ENCODE peak calls at places on chromosomes 4 and X, in seven cellular contexts. One of them, this sample, is unnamed.

GRCh38 chr4:39883645-39884044 is 94.1 kb downstream of the PDS5A start:
- DNase-seq in colonic mucosa: no peak
- DNase-seq in CD4-positive, alpha-beta T cell: no peak
- DNase-seq in fibroblast of mammary gland: peak
- DNase-seq in SW 1271: no peak
- DNase-seq in HCT116: no peak
- DNase-seq in stimulated activated CD8-positive, alpha-beta memory T cell treated with anti-CD3 and anti-CD28 coated beads, Interleukin-4, amount 100 ng/mL, for 24 hours: no peak
- DNase-seq in this sample: no peak

GRCh38 chr4:7792616-7793015 is 147.0 kb downstream of the AFAP1 start:
- DNase-seq in SW 1271: no peak
- DNase-seq in colonic mucosa: no peak
- DNase-seq in CD4-positive, alpha-beta T cell: no peak
- DNase-seq in stimulated activated CD8-positive, alpha-beta memory T cell treated with anti-CD3 and anti-CD28 coated beads, Interleukin-4, amount 100 ng/mL, for 24 hours: no peak
- DNase-seq in HCT116: no peak
- DNase-seq in fibroblast of mammary gland: no peak
- DNase-seq in this sample: peak

GRCh38 chr4:160510925-160511324 is 1408.0 kb downstream of the RAPGEF2 start:
- DNase-seq in stimulated activated CD8-positive, alpha-beta memory T cell treated with anti-CD3 and anti-CD28 coated beads, Interleukin-4, amount 100 ng/mL, for 24 hours: no peak
- DNase-seq in SW 1271: no peak
- DNase-seq in colonic mucosa: no peak
- DNase-seq in HCT116: no peak
- DNase-seq in fibroblast of mammary gland: peak
- DNase-seq in CD4-positive, alpha-beta T cell: no peak
- DNase-seq in this sample: no peak

GRCh38 chr4:76197971-76198410 is 15.6 kb downstream of the SCARB2 start:
- DNase-seq in fibroblast of mammary gland: peak
- DNase-seq in stimulated activated CD8-positive, alpha-beta memory T cell treated with anti-CD3 and anti-CD28 coated beads, Interleukin-4, amount 100 ng/mL, for 24 hours: no peak
- DNase-seq in CD4-positive, alpha-beta T cell: no peak
- DNase-seq in colonic mucosa: no peak
- DNase-seq in HCT116: no peak
- DNase-seq in SW 1271: no peak
- DNase-seq in this sample: no peak

GRCh38 chrX:9132036-9132435 is 98.1 kb upstream of the FAM9B start:
- DNase-seq in stimulated activated CD8-positive, alpha-beta memory T cell treated with anti-CD3 and anti-CD28 coated beads, Interleukin-4, amount 100 ng/mL, for 24 hours: no peak
- DNase-seq in HCT116: no peak
- DNase-seq in CD4-positive, alpha-beta T cell: no peak
- DNase-seq in fibroblast of mammary gland: no peak
- DNase-seq in colonic mucosa: no peak
- DNase-seq in SW 1271: no peak
- DNase-seq in this sample: no peak

GRCh38 chr4:97938141-97938540 is 205.1 kb downstream of the STPG2 start:
- DNase-seq in SW 1271: no peak
- DNase-seq in CD4-positive, alpha-beta T cell: no peak
- DNase-seq in colonic mucosa: no peak
- DNase-seq in HCT116: no peak
- DNase-seq in fibroblast of mammary gland: no peak
- DNase-seq in stimulated activated CD8-positive, alpha-beta memory T cell treated with anti-CD3 and anti-CD28 coated beads, Interleukin-4, amount 100 ng/mL, for 24 hours: no peak
- DNase-seq in this sample: no peak

GRCh38 chr4:18042754-18043153 is 21.2 kb upstream of the LCORL start:
- DNase-seq in stimulated activated CD8-positive, alpha-beta memory T cell treated with anti-CD3 and anti-CD28 coated beads, Interleukin-4, amount 100 ng/mL, for 24 hours: no peak
- DNase-seq in fibroblast of mammary gland: no peak
- DNase-seq in CD4-positive, alpha-beta T cell: no peak
- DNase-seq in HCT116: peak
- DNase-seq in colonic mucosa: no peak
- DNase-seq in SW 1271: peak
- DNase-seq in this sample: peak

GRCh38 chr4:128565565-128566186 is 243.8 kb upstream of the JADE1 start:
- DNase-seq in HCT116: peak
- DNase-seq in stimulated activated CD8-positive, alpha-beta memory T cell treated with anti-CD3 and anti-CD28 coated beads, Interleukin-4, amount 100 ng/mL, for 24 hours: no peak
- DNase-seq in colonic mucosa: peak
- DNase-seq in SW 1271: peak
- DNase-seq in fibroblast of mammary gland: peak
- DNase-seq in CD4-positive, alpha-beta T cell: no peak
- DNase-seq in this sample: peak

GRCh38 chrX:39894626-39895025 is 203.1 kb downstream of the BCOR start:
- DNase-seq in HCT116: no peak
- DNase-seq in colonic mucosa: peak
- DNase-seq in stimulated activated CD8-positive, alpha-beta memory T cell treated with anti-CD3 and anti-CD28 coated beads, Interleukin-4, amount 100 ng/mL, for 24 hours: no peak
- DNase-seq in SW 1271: no peak
- DNase-seq in fibroblast of mammary gland: no peak
- DNase-seq in CD4-positive, alpha-beta T cell: no peak
- DNase-seq in this sample: no peak

GRCh38 chrX:151169783-151170182 is 6.6 kb upstream of the GPR50 start:
- DNase-seq in HCT116: no peak
- DNase-seq in fibroblast of mammary gland: no peak
- DNase-seq in stimulated activated CD8-positive, alpha-beta memory T cell treated with anti-CD3 and anti-CD28 coated beads, Interleukin-4, amount 100 ng/mL, for 24 hours: no peak
- DNase-seq in colonic mucosa: no peak
- DNase-seq in CD4-positive, alpha-beta T cell: no peak
- DNase-seq in SW 1271: no peak
- DNase-seq in this sample: no peak

GRCh38 chr4:121182296-121182695 is 18.2 kb upstream of the TNIP3 start:
- DNase-seq in fibroblast of mammary gland: no peak
- DNase-seq in SW 1271: no peak
- DNase-seq in HCT116: no peak
- DNase-seq in stimulated activated CD8-positive, alpha-beta memory T cell treated with anti-CD3 and anti-CD28 coated beads, Interleukin-4, amount 100 ng/mL, for 24 hours: no peak
- DNase-seq in colonic mucosa: peak
- DNase-seq in CD4-positive, alpha-beta T cell: no peak
- DNase-seq in this sample: no peak

GRCh38 chrX:40094041-40094899 is 3.5 kb downstream of the BCOR start:
- DNase-seq in CD4-positive, alpha-beta T cell: no peak
- DNase-seq in fibroblast of mammary gland: no peak
- DNase-seq in SW 1271: no peak
- DNase-seq in colonic mucosa: peak
- DNase-seq in stimulated activated CD8-positive, alpha-beta memory T cell treated with anti-CD3 and anti-CD28 coated beads, Interleukin-4, amount 100 ng/mL, for 24 hours: no peak
- DNase-seq in HCT116: no peak
- DNase-seq in this sample: no peak

GRCh38 chr4:113106076-113106475 is 56.6 kb downstream of the ANK2 start:
- DNase-seq in fibroblast of mammary gland: peak
- DNase-seq in SW 1271: peak
- DNase-seq in stimulated activated CD8-positive, alpha-beta memory T cell treated with anti-CD3 and anti-CD28 coated beads, Interleukin-4, amount 100 ng/mL, for 24 hours: no peak
- DNase-seq in HCT116: peak
- DNase-seq in colonic mucosa: no peak
- DNase-seq in CD4-positive, alpha-beta T cell: no peak
- DNase-seq in this sample: peak

GRCh38 chr4:183158062-183158461 is 59.0 kb downstream of the WWC2 start:
- DNase-seq in fibroblast of mammary gland: no peak
- DNase-seq in CD4-positive, alpha-beta T cell: no peak
- DNase-seq in stimulated activated CD8-positive, alpha-beta memory T cell treated with anti-CD3 and anti-CD28 coated beads, Interleukin-4, amount 100 ng/mL, for 24 hours: no peak
- DNase-seq in colonic mucosa: no peak
- DNase-seq in HCT116: no peak
- DNase-seq in SW 1271: no peak
- DNase-seq in this sample: no peak

GRCh38 chr4:747546-748170 is 42.0 kb downstream of the PCGF3 start:
- DNase-seq in CD4-positive, alpha-beta T cell: no peak
- DNase-seq in fibroblast of mammary gland: no peak
- DNase-seq in colonic mucosa: no peak
- DNase-seq in HCT116: no peak
- DNase-seq in stimulated activated CD8-positive, alpha-beta memory T cell treated with anti-CD3 and anti-CD28 coated beads, Interleukin-4, amount 100 ng/mL, for 24 hours: no peak
- DNase-seq in SW 1271: no peak
- DNase-seq in this sample: no peak

GRCh38 chr4:140884431-140885058 is 128.4 kb upstream of the TBC1D9 start:
- DNase-seq in CD4-positive, alpha-beta T cell: no peak
- DNase-seq in fibroblast of mammary gland: peak
- DNase-seq in colonic mucosa: peak
- DNase-seq in SW 1271: peak
- DNase-seq in HCT116: peak
- DNase-seq in stimulated activated CD8-positive, alpha-beta memory T cell treated with anti-CD3 and anti-CD28 coated beads, Interleukin-4, amount 100 ng/mL, for 24 hours: no peak
- DNase-seq in this sample: peak

GRCh38 chrX:119762718-119763117 is 4.3 kb downstream of the SOWAHD start:
- DNase-seq in SW 1271: no peak
- DNase-seq in HCT116: no peak
- DNase-seq in fibroblast of mammary gland: no peak
- DNase-seq in CD4-positive, alpha-beta T cell: no peak
- DNase-seq in stimulated activated CD8-positive, alpha-beta memory T cell treated with anti-CD3 and anti-CD28 coated beads, Interleukin-4, amount 100 ng/mL, for 24 hours: no peak
- DNase-seq in colonic mucosa: no peak
- DNase-seq in this sample: peak

GRCh38 chr4:23881674-23882337 is 8.0 kb downstream of the PPARGC1A start:
- DNase-seq in fibroblast of mammary gland: no peak
- DNase-seq in SW 1271: no peak
- DNase-seq in stimulated activated CD8-positive, alpha-beta memory T cell treated with anti-CD3 and anti-CD28 coated beads, Interleukin-4, amount 100 ng/mL, for 24 hours: no peak
- DNase-seq in HCT116: no peak
- DNase-seq in CD4-positive, alpha-beta T cell: no peak
- DNase-seq in colonic mucosa: no peak
- DNase-seq in this sample: peak

GRCh38 chr4:150909116-150909515 is 106.0 kb downstream of the LRBA start:
- DNase-seq in HCT116: no peak
- DNase-seq in SW 1271: no peak
- DNase-seq in fibroblast of mammary gland: no peak
- DNase-seq in stimulated activated CD8-positive, alpha-beta memory T cell treated with anti-CD3 and anti-CD28 coated beads, Interleukin-4, amount 100 ng/mL, for 24 hours: no peak
- DNase-seq in CD4-positive, alpha-beta T cell: no peak
- DNase-seq in colonic mucosa: no peak
- DNase-seq in this sample: peak

GRCh38 chr4:141810702-141811365 is 174.5 kb downstream of the IL15 start:
- DNase-seq in SW 1271: no peak
- DNase-seq in stimulated activated CD8-positive, alpha-beta memory T cell treated with anti-CD3 and anti-CD28 coated beads, Interleukin-4, amount 100 ng/mL, for 24 hours: no peak
- DNase-seq in CD4-positive, alpha-beta T cell: no peak
- DNase-seq in colonic mucosa: no peak
- DNase-seq in HCT116: no peak
- DNase-seq in fibroblast of mammary gland: no peak
- DNase-seq in this sample: no peak

GRCh38 chr4:124940387-124940786 is 227.9 kb upstream of the ANKRD50 start:
- DNase-seq in SW 1271: peak
- DNase-seq in colonic mucosa: no peak
- DNase-seq in CD4-positive, alpha-beta T cell: no peak
- DNase-seq in HCT116: peak
- DNase-seq in stimulated activated CD8-positive, alpha-beta memory T cell treated with anti-CD3 and anti-CD28 coated beads, Interleukin-4, amount 100 ng/mL, for 24 hours: no peak
- DNase-seq in fibroblast of mammary gland: peak
- DNase-seq in this sample: no peak

GRCh38 chrX:106286053-106286650 is 118.0 kb downstream of the PWWP3B start:
- DNase-seq in colonic mucosa: no peak
- DNase-seq in HCT116: peak
- DNase-seq in stimulated activated CD8-positive, alpha-beta memory T cell treated with anti-CD3 and anti-CD28 coated beads, Interleukin-4, amount 100 ng/mL, for 24 hours: no peak
- DNase-seq in fibroblast of mammary gland: peak
- DNase-seq in SW 1271: no peak
- DNase-seq in CD4-positive, alpha-beta T cell: no peak
- DNase-seq in this sample: no peak

GRCh38 chr4:86939123-86939522 is 4.3 kb downstream of the AFF1 start:
- DNase-seq in CD4-positive, alpha-beta T cell: no peak
- DNase-seq in fibroblast of mammary gland: peak
- DNase-seq in HCT116: no peak
- DNase-seq in SW 1271: no peak
- DNase-seq in colonic mucosa: no peak
- DNase-seq in stimulated activated CD8-positive, alpha-beta memory T cell treated with anti-CD3 and anti-CD28 coated beads, Interleukin-4, amount 100 ng/mL, for 24 hours: no peak
- DNase-seq in this sample: peak

GRCh38 chr4:169156392-169156791 is 114.4 kb downstream of the SH3RF1 start:
- DNase-seq in stimulated activated CD8-positive, alpha-beta memory T cell treated with anti-CD3 and anti-CD28 coated beads, Interleukin-4, amount 100 ng/mL, for 24 hours: no peak
- DNase-seq in SW 1271: no peak
- DNase-seq in CD4-positive, alpha-beta T cell: no peak
- DNase-seq in colonic mucosa: no peak
- DNase-seq in HCT116: no peak
- DNase-seq in fibroblast of mammary gland: no peak
- DNase-seq in this sample: no peak

GRCh38 chrX:24023972-24024664 is 2.9 kb downstream of the KLHL15 start:
- DNase-seq in HCT116: no peak
- DNase-seq in stimulated activated CD8-positive, alpha-beta memory T cell treated with anti-CD3 and anti-CD28 coated beads, Interleukin-4, amount 100 ng/mL, for 24 hours: no peak
- DNase-seq in CD4-positive, alpha-beta T cell: no peak
- DNase-seq in SW 1271: no peak
- DNase-seq in fibroblast of mammary gland: peak
- DNase-seq in colonic mucosa: no peak
- DNase-seq in this sample: peak

GRCh38 chr4:182825003-182825402 is 92.2 kb downstream of the DCTD start:
- DNase-seq in SW 1271: no peak
- DNase-seq in HCT116: no peak
- DNase-seq in stimulated activated CD8-positive, alpha-beta memory T cell treated with anti-CD3 and anti-CD28 coated beads, Interleukin-4, amount 100 ng/mL, for 24 hours: no peak
- DNase-seq in colonic mucosa: no peak
- DNase-seq in CD4-positive, alpha-beta T cell: no peak
- DNase-seq in fibroblast of mammary gland: no peak
- DNase-seq in this sample: no peak

GRCh38 chr4:2836391-2836859 is 7.2 kb upstream of the ADD1 start:
- DNase-seq in SW 1271: no peak
- DNase-seq in CD4-positive, alpha-beta T cell: no peak
- DNase-seq in fibroblast of mammary gland: no peak
- DNase-seq in colonic mucosa: no peak
- DNase-seq in HCT116: no peak
- DNase-seq in stimulated activated CD8-positive, alpha-beta memory T cell treated with anti-CD3 and anti-CD28 coated beads, Interleukin-4, amount 100 ng/mL, for 24 hours: no peak
- DNase-seq in this sample: no peak

GRCh38 chrX:1011632-1012283 is 200.7 kb downstream of the CRLF2 start:
- DNase-seq in fibroblast of mammary gland: no peak
- DNase-seq in stimulated activated CD8-positive, alpha-beta memory T cell treated with anti-CD3 and anti-CD28 coated beads, Interleukin-4, amount 100 ng/mL, for 24 hours: no peak
- DNase-seq in HCT116: no peak
- DNase-seq in SW 1271: no peak
- DNase-seq in CD4-positive, alpha-beta T cell: no peak
- DNase-seq in colonic mucosa: no peak
- DNase-seq in this sample: no peak

GRCh38 chr4:177118596-177118995 is 191.1 kb upstream of the NEIL3 start:
- DNase-seq in colonic mucosa: no peak
- DNase-seq in CD4-positive, alpha-beta T cell: no peak
- DNase-seq in HCT116: no peak
- DNase-seq in SW 1271: no peak
- DNase-seq in stimulated activated CD8-positive, alpha-beta memory T cell treated with anti-CD3 and anti-CD28 coated beads, Interleukin-4, amount 100 ng/mL, for 24 hours: no peak
- DNase-seq in fibroblast of mammary gland: peak
- DNase-seq in this sample: no peak

GRCh38 chr4:167171928-167172327 is 62.4 kb downstream of the SPOCK3 start:
- DNase-seq in SW 1271: no peak
- DNase-seq in stimulated activated CD8-positive, alpha-beta memory T cell treated with anti-CD3 and anti-CD28 coated beads, Interleukin-4, amount 100 ng/mL, for 24 hours: no peak
- DNase-seq in fibroblast of mammary gland: no peak
- DNase-seq in HCT116: no peak
- DNase-seq in colonic mucosa: no peak
- DNase-seq in CD4-positive, alpha-beta T cell: no peak
- DNase-seq in this sample: no peak

GRCh38 chr4:79852305-79852730 is 220.7 kb downstream of the ANTXR2 start:
- DNase-seq in SW 1271: no peak
- DNase-seq in HCT116: peak
- DNase-seq in colonic mucosa: peak
- DNase-seq in stimulated activated CD8-positive, alpha-beta memory T cell treated with anti-CD3 and anti-CD28 coated beads, Interleukin-4, amount 100 ng/mL, for 24 hours: no peak
- DNase-seq in fibroblast of mammary gland: peak
- DNase-seq in CD4-positive, alpha-beta T cell: no peak
- DNase-seq in this sample: no peak

GRCh38 chr4:122824616-122825015 is 2.0 kb upstream of the FGF2 start:
- DNase-seq in colonic mucosa: no peak
- DNase-seq in CD4-positive, alpha-beta T cell: no peak
- DNase-seq in SW 1271: no peak
- DNase-seq in stimulated activated CD8-positive, alpha-beta memory T cell treated with anti-CD3 and anti-CD28 coated beads, Interleukin-4, amount 100 ng/mL, for 24 hours: no peak
- DNase-seq in HCT116: no peak
- DNase-seq in fibroblast of mammary gland: no peak
- DNase-seq in this sample: no peak

GRCh38 chr4:7266525-7267292 is 74.4 kb downstream of the SORCS2 start:
- DNase-seq in SW 1271: peak
- DNase-seq in HCT116: peak
- DNase-seq in stimulated activated CD8-positive, alpha-beta memory T cell treated with anti-CD3 and anti-CD28 coated beads, Interleukin-4, amount 100 ng/mL, for 24 hours: no peak
- DNase-seq in CD4-positive, alpha-beta T cell: no peak
- DNase-seq in colonic mucosa: no peak
- DNase-seq in fibroblast of mammary gland: peak
- DNase-seq in this sample: no peak